ENCODE peak calls at places on chromosome 2, in nine cellular contexts. M is GM13977, G is pancreas, X is choroid plexus epithelial cell, Y is brain microvascular endothelial cell, R is cardiac muscle cell, Q is upper lobe of right lung, V is retinal pigment epithelial cell, H is epithelial cell of esophagus. S is an unnamed sample.

GRCh38 chr2:220660277-220661155 is 911.6 kb downstream of the EPHA4 start:
- DNase-seq in M (no peak), G (no peak), X (no peak), Y (no peak), R (no peak), Q (no peak), V (no peak), H (peak; percentile 94), S (peak; percentile 39)

GRCh38 chr2:197875736-197876135 is 71.3 kb downstream of the PLCL1 start:
- DNase-seq in M (no peak), G (no peak), X (no peak), Y (no peak), R (peak; percentile 30), Q (no peak), V (no peak), H (no peak), S (no peak)

GRCh38 chr2:111975819-111976218 is 77.4 kb downstream of the MERTK start:
- DNase-seq in M (no peak), G (no peak), X (no peak), Y (no peak), R (no peak), Q (no peak), V (no peak), H (peak; percentile 15), S (no peak)

GRCh38 chr2:232339121-232340081 is 39.1 kb upstream of the ALPP start:
- DNase-seq in M (no peak), G (no peak), X (no peak), Y (no peak), R (no peak), Q (peak; percentile 58), V (no peak), H (no peak), S (no peak)

GRCh38 chr2:215794829-215795546 is 218.4 kb downstream of the MREG start:
- DNase-seq in M (no peak), G (no peak), X (peak; percentile 75), Y (no peak), R (peak; percentile 69), Q (no peak), V (no peak), H (no peak), S (no peak)

GRCh38 chr2:102698369-102699111 is 63.3 kb upstream of the TMEM182 start:
- DNase-seq in M (no peak), G (no peak), X (no peak), Y (no peak), R (no peak), Q (no peak), V (peak; percentile 1), H (peak; percentile 87), S (peak; percentile 38)

GRCh38 chr2:181374741-181375675 is 82.2 kb upstream of the ITGA4 start:
- DNase-seq in M (peak; percentile 7), G (no peak), X (no peak), Y (no peak), R (no peak), Q (no peak), V (no peak), H (no peak), S (no peak)

GRCh38 chr2:162330881-162331280 is 12.4 kb upstream of the IFIH1 start:
- DNase-seq in M (no peak), G (no peak), X (no peak), Y (no peak), R (no peak), Q (no peak), V (no peak), H (peak; percentile 54), S (no peak)

GRCh38 chr2:145798419-145798818 is 1278.5 kb upstream of the ZEB2 start:
- DNase-seq in M (no peak), G (no peak), X (no peak), Y (no peak), R (no peak), Q (no peak), V (no peak), H (no peak), S (no peak)

GRCh38 chr2:151918308-151918707 is 90.1 kb upstream of the ARL5A start:
- DNase-seq in M (no peak), G (no peak), X (no peak), Y (no peak), R (no peak), Q (no peak), V (no peak), H (no peak), S (no peak)

GRCh38 chr2:226213717-226214116 is 585.9 kb downstream of the IRS1 start:
- DNase-seq in M (no peak), G (no peak), X (peak; percentile 63), Y (peak; percentile 56), R (peak; percentile 68), Q (no peak), V (peak; percentile 68), H (peak; percentile 20), S (peak; percentile 28)

GRCh38 chr2:64474200-64474630 is 20.3 kb downstream of the LGALSL start:
- DNase-seq in M (no peak), G (no peak), X (no peak), Y (no peak), R (no peak), Q (no peak), V (no peak), H (no peak), S (no peak)

GRCh38 chr2:126795661-126796060 is 103.0 kb upstream of the TEX51 start:
- DNase-seq in M (no peak), G (no peak), X (no peak), Y (no peak), R (no peak), Q (peak; percentile 18), V (no peak), H (no peak), S (no peak)

DNA sequence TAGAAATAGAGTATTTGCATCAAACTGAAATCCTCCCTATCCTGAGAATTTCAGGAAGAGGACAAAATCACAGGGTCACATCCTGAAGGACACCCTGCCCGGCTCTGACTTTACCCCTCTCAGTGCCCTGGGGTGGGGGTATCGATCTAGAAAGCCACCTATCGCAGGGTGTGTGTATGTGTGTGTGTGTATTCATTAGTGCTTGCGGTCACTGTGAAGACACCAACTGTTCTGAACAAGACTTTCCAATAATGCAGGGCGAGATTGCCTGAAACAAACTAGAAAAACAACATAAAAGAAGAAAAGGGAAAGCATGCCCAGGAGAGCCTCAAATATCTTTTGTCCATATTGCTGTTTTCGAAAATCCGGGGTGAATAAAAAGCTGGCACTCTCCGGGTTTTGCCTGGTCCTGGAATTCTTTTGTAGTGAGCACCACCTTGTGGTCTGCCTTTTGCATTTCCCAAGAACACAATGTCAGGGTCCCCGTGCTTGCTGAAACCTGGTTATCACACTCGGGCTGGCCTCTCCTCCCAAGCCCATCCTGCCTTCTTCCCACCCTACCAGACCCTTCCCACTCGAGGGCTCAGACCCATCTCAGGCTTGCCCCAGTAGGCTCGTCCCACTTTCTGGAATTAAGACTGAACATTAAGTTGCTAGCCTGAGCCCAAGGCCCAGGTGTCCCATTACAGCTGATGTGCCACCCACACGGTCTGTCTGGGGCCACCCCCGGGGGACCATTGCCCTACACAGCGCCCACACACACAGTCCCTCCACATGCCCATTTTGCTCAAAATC is 25.0 kb upstream of the COPS8 start:
- DNase-seq in M (peak; percentile 43), G (peak; percentile 40), X (peak; percentile 86), Y (peak; percentile 63), R (peak; percentile 83), Q (no peak), V (no peak), H (peak; percentile 74), S (peak; percentile 71)
- TF ChIP-seq CTCF in M (peak; percentile 65), G (peak; percentile 38), X (peak; percentile 82), Y (peak; percentile 78), R (peak; percentile 72), Q (peak; percentile 67), V (peak; percentile 73), H (peak; percentile 72), S (peak; percentile 75)

GRCh38 chr2:7379799-7380198 is 462.6 kb downstream of the RNF144A start:
- DNase-seq in M (peak; percentile 17), G (peak; percentile 53), X (no peak), Y (no peak), R (no peak), Q (no peak), V (no peak), H (no peak), S (peak; percentile 27)

GRCh38 chr2:7373156-7373555 is 455.9 kb downstream of the RNF144A start:
- DNase-seq in M (no peak), G (peak; percentile 49), X (no peak), Y (no peak), R (no peak), Q (no peak), V (no peak), H (no peak), S (no peak)

GRCh38 chr2:7378642-7379041 is 461.4 kb downstream of the RNF144A start:
- DNase-seq in M (no peak), G (no peak), X (no peak), Y (no peak), R (no peak), Q (no peak), V (no peak), H (no peak), S (no peak)

GRCh38 chr2:7375901-7376300 is 458.7 kb downstream of the RNF144A start:
- DNase-seq in M (no peak), G (no peak), X (no peak), Y (no peak), R (no peak), Q (no peak), V (no peak), H (no peak), S (no peak)

GRCh38 chr2:7377861-7378569 is 460.8 kb downstream of the RNF144A start:
- DNase-seq in M (no peak), G (peak; percentile 50), X (no peak), Y (no peak), R (no peak), Q (peak; percentile 65), V (no peak), H (peak; percentile 26), S (peak; percentile 57)
- TF ChIP-seq CTCF in M (no peak), G (peak; percentile 13), X (no peak), Y (no peak), R (no peak), Q (no peak), V (peak; percentile 22), H (no peak), S (no peak)

GRCh38 chr2:183825710-183826109 is 701.5 kb downstream of the NUP35 start:
- DNase-seq in M (no peak), G (no peak), X (no peak), Y (no peak), R (no peak), Q (no peak), V (no peak), H (no peak), S (no peak)
- TF ChIP-seq CTCF in M (no peak), G (no peak), X (no peak), Y (no peak), R (no peak), Q (no peak), V (no peak), H (no peak), S (no peak)

DNA sequence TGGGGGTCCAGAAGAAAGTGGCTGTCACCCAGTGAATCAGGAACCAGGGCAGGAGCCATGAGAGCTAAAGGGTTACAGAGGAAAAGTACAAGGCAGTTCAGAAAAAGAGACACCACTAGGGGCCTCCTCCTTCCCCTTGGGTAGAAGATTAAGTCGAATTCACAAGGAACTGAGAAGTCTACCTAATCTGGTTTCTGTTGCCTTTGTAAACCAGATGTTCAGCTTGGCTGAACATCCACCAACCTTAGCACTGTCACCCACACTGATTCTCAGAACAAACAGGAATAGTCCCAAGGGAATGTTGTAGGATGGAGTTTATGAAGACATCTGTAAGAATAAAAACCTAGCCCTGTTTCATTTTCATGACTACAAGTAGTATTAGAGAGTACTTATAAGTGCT is 90.4 kb upstream of the NOSTRIN start:
- DNase-seq in M (peak; percentile 59), G (no peak), X (peak; percentile 42), Y (no peak), R (no peak), Q (no peak), V (no peak), H (no peak), S (no peak)
- TF ChIP-seq CTCF in M (peak; percentile 43), G (no peak), X (peak; percentile 48), Y (peak; percentile 34), R (no peak), Q (no peak), V (peak; percentile 17), H (no peak), S (no peak)

S was measured in MCF 10A.